ENCODE peak calls at places on chromosome 2, in four cellular contexts. J is cardiac muscle cell, M is fibroblast of pulmonary artery, A is choroid plexus epithelial cell. T is an unnamed sample.

GRCh38 chr2:1728821-1729220 is 15.5 kb downstream of the PXDN start:
- DNase-seq in J (peak; percentile 21), A (peak; percentile 79), M (no peak), T (no peak)

GRCh38 chr2:43818761-43819160 is 19.9 kb downstream of the ABCG5 start:
- DNase-seq in A (peak; percentile 75), J (peak; percentile 79), M (peak; percentile 73), T (peak; percentile 79)

GRCh38 chr2:204933735-204934361 is 388.6 kb downstream of the PARD3B start:
- DNase-seq in J (no peak), M (no peak), A (no peak), T (no peak)

GRCh38 chr2:121485039-121485438 is 45.6 kb upstream of the RNU4ATAC start:
- DNase-seq in M (peak; percentile 77), A (peak; percentile 69), J (peak; percentile 58), T (no peak)

GRCh38 chr2:29462293-29462692 is 347.1 kb downstream of the CLIP4 start:
- DNase-seq in A (peak; percentile 65), M (peak; percentile 26), J (peak; percentile 14), T (no peak)

GRCh38 chr2:45822272-45822630 is 170.8 kb downstream of the PRKCE start:
- DNase-seq in J (no peak), M (no peak), A (no peak), T (no peak)

GRCh38 chr2:36511858-36512630 is 85.9 kb downstream of the FEZ2 start:
- DNase-seq in A (no peak), M (no peak), J (no peak), T (peak; percentile 14)

GRCh38 chr2:230691005-230691647 is 21.5 kb upstream of the CAB39 start:
- DNase-seq in J (peak; percentile 54), A (peak; percentile 60), M (peak; percentile 55), T (no peak)

GRCh38 chr2:174788291-174788929 is 24.1 kb upstream of the CHRNA1 start:
- DNase-seq in A (peak; percentile 61), M (no peak), J (no peak), T (no peak)

GRCh38 chr2:58350484-58350883 is 109.4 kb upstream of the FANCL start:
- DNase-seq in M (no peak), J (no peak), A (no peak), T (no peak)

GRCh38 chr2:26694001-26694400 is 1.5 kb downstream of the KCNK3 start:
- DNase-seq in M (no peak), J (no peak), A (no peak), T (no peak)
- H3K4me3 ChIP-seq in M (no peak overlapping the region), J (no peak overlapping the region), A (no peak overlapping the region), T (no peak overlapping the region)

GRCh38 chr2:19353721-19354050 is 4.7 kb downstream of the OSR1 start:
- DNase-seq in M (no peak), A (no peak), J (no peak), T (no peak)

GRCh38 chr2:19354417-19355022 is 3.9 kb downstream of the OSR1 start:
- DNase-seq in A (peak; percentile 54), J (no peak), M (no peak), T (no peak)

GRCh38 chr2:19351499-19351898 is 6.9 kb downstream of the OSR1 start:
- DNase-seq in J (no peak), A (no peak), M (no peak), T (no peak)

GRCh38 chr2:19351914-19352697 is 6.3 kb downstream of the OSR1 start:
- DNase-seq in M (no peak), J (no peak), A (no peak), T (peak; percentile 31)

DNA sequence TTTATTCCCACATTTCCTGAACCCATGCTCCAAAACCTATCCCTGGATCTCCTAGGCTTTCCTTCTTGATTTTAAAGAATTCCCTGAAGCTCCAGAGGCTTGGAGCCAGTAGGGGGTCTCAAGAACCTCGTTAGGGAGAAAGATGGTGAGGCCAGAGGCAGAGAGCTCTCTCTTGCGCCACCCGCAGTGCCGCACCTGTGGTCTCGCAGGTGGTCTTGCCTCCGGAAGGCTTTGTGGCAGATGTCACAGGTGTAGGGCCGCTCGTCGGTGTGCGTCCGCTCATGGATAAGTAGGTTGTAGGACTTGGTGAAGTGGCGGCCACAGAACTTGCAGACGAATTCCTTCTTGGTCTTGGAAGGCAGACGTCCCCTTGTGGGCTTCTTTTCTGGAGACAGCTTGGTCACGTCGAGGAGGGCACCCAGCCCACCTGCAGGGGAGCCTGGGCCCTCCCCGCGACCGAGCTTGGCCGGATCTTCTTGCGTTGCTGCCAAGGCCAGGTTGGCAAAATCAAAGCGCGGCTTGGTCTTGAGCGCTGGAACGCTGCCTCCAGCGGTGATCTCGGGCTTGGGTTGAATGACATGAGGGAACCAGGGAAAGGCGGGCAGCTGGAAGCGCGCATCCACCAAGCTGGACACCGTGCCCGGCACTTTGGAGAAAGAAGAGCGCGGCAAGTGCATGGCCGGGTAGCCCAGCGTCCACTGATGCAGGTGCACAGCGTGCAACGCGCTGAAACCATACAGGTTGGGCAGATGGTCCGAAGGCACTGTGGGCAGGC is 5.3 kb downstream of the OSR1 start:
- DNase-seq in J (no peak), A (no peak), M (no peak), T (no peak)
- H3K4me3 ChIP-seq in J (no peak overlapping the region), A (no peak overlapping the region), M (no peak overlapping the region), T (no peak overlapping the region)

GRCh38 chr2:239277401-239278085 is 123.3 kb downstream of the HDAC4 start:
- DNase-seq in M (no peak), A (no peak), J (no peak), T (no peak)

GRCh38 chr2:239276813-239277193 is 124.0 kb downstream of the HDAC4 start:
- DNase-seq in J (no peak), A (no peak), M (no peak), T (peak; percentile 50)

GRCh38 chr2:239278941-239279365 is 121.9 kb downstream of the HDAC4 start:
- DNase-seq in J (no peak), A (peak; percentile 55), M (peak; percentile 21), T (peak; percentile 77)

GRCh38 chr2:239278361-239278760 is 122.5 kb downstream of the HDAC4 start:
- DNase-seq in M (no peak), J (no peak), A (no peak), T (no peak)

DNA sequence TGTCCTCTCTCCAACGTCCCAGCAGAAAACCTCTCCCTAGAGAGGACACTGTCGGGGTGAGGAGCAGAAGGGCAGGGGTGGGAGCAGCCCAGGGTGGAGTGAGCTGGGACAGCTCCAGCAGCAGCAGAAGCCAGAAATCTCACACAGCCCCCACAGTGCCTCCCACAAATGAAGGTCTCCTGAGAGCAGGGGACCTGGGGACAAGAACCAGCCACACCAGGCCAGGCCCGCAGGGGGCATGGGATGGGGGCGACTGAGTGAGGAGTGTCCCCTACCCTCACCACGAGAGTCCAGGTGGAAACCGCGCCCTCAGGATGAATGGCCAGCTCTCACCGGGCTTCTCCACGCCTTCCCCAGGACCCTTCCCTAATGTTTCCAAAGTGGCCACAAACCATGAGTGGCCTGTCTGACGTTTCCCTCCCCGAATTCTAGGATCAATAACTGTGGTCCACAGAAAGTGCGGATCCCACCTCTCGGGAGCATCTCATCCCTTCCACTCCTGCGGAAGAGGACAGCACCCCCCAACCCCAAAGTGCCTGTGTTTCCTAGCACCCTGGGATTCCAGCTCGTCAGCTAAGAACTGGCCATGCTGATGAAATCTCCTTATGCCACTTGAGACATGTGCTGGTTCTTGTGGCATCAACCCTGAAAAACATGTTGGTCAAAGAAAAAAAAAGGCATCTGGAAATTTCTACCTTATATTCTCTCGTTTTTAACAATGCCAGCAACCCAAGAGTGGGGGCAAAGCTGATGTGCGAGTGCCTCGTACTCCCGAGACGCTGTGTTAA is 121.1 kb downstream of the HDAC4 start:
- DNase-seq in A (no peak), J (no peak), M (no peak), T (peak; percentile 27)
- H3K4me3 ChIP-seq in A (no peak overlapping the region), J (no peak overlapping the region), M (no peak overlapping the region), T (no peak overlapping the region)

GRCh38 chr2:128233790-128234395 is 84.8 kb downstream of the HS6ST1 start:
- DNase-seq in A (no peak), M (no peak), J (no peak), T (no peak)
- H3K4me3 ChIP-seq in A (peak overlapping the region; percentile 69), M (no peak overlapping the region), J (no peak overlapping the region), T (no peak overlapping the region)

GRCh38 chr2:25169073-25169470 is 692 bp upstream of the POMC start:
- DNase-seq in M (no peak), J (no peak), A (no peak), T (no peak)
- H3K4me3 ChIP-seq in M (no peak overlapping the region), J (no peak overlapping the region), A (no peak overlapping the region), T (no peak overlapping the region)

GRCh38 chr2:191222507-191222906 is 22.7 kb upstream of the MYO1B start:
- DNase-seq in M (peak; percentile 36), A (peak; percentile 79), J (peak; percentile 56), T (peak; percentile 98)
- H3K4me3 ChIP-seq in M (no peak overlapping the region), A (no peak overlapping the region), J (no peak overlapping the region), T (peak overlapping the region; percentile 25)

GRCh38 chr2:201260302-201260800 is at the start of gene CASP8:
- DNase-seq in M (peak; percentile 71), A (peak; percentile 69), J (peak; percentile 76), T (peak; percentile 95)

GRCh38 chr2:201257381-201257940 is 2.9 kb upstream of the CASP8 start:
- DNase-seq in A (no peak), M (no peak), J (no peak), T (peak; percentile 92)

GRCh38 chr2:201259216-201259615 is 1.1 kb upstream of the CASP8 start:
- DNase-seq in M (no peak), J (peak; percentile 7), A (no peak), T (peak; percentile 42)

GRCh38 chr2:201257941-201258665 is 2.2 kb upstream of the CASP8 start:
- DNase-seq in A (peak; percentile 94), J (peak; percentile 92), M (peak; percentile 94), T (peak; percentile 95)

GRCh38 chr2:201258666-201258999 is 1.7 kb upstream of the CASP8 start:
- DNase-seq in M (no peak), A (no peak), J (no peak), T (peak; percentile 86)
- H3K4me3 ChIP-seq in M (peak overlapping the region; percentile 72), A (peak overlapping the region; percentile 61), J (no peak overlapping the region), T (peak overlapping the region; percentile 73)

GRCh38 chr2:187493877-187494568 is 46.0 kb upstream of the CALCRL start:
- DNase-seq in J (no peak), A (no peak), M (no peak), T (no peak)
- H3K4me3 ChIP-seq in J (no peak overlapping the region), A (no peak overlapping the region), M (no peak overlapping the region), T (no peak overlapping the region)

GRCh38 chr2:179049546-179050311 is at the start of gene CCDC141:
- DNase-seq in M (peak; percentile 8), A (no peak), J (peak; percentile 16), T (peak; percentile 47)
- H3K4me3 ChIP-seq in M (no peak within 1 kb of the TSS), A (no peak within 1 kb of the TSS), J (peak within 1 kb of the TSS; percentile 94), T (no peak within 1 kb of the TSS)

GRCh38 chr2:222311321-222311977 is 12.7 kb upstream of the PAX3 start:
- DNase-seq in J (no peak), A (peak; percentile 6), M (no peak), T (no peak)
- H3K4me3 ChIP-seq in J (peak overlapping the region; percentile 4), A (no peak overlapping the region), M (no peak overlapping the region), T (no peak overlapping the region)